ENCODE peak calls at places on chromosomes 12 and 14, in nine cellular contexts. N is pons; E is upper lobe of right lung; C is cardiac muscle cell; G is hippocampal formation; X is stomach; S is stimulated activated CD8-positive, alpha-beta memory T cell treated with anti-CD3 and anti-CD28 coated beads, Interleukin-2, amount 100 ng/mL, for 1 hour; U is fibroblast of the conjunctiva; W is CD8-positive, alpha-beta T cell. I is an unnamed sample.

GRCh38 chr12:26704684-26705475 is 128.1 kb downstream of the ITPR2 start:
- DNase-seq in W (no peak), G (peak; percentile 1), N (peak; percentile 68), E (no peak), X (no peak), U (no peak), C (no peak), S (no peak), I (peak; percentile 40)

GRCh38 chr12:45299132-45299692 is 83.3 kb downstream of the ANO6 start:
- DNase-seq in G (no peak), N (no peak), U (peak; percentile 46), X (no peak), C (peak; percentile 62), S (no peak), W (no peak), E (no peak), I (no peak)

GRCh38 chr12:1306817-1307216 is 287.6 kb downstream of the FBXL14 start:
- DNase-seq in G (no peak), E (no peak), S (no peak), U (no peak), N (no peak), W (no peak), C (no peak), X (no peak), I (no peak)

GRCh38 chr12:48936379-48936979 is 11.2 kb upstream of the FKBP11 start:
- DNase-seq in C (peak; percentile 82), U (peak; percentile 58), G (peak; percentile 44), S (peak; percentile 70), E (peak; percentile 79), W (peak; percentile 78), N (peak; percentile 52), X (peak; percentile 78), I (peak; percentile 85)

GRCh38 chr14:73748858-73749357 is 34.7 kb upstream of the PNMA1 start:
- DNase-seq in S (no peak), C (no peak), W (no peak), E (no peak), N (no peak), X (no peak), U (no peak), G (no peak), I (no peak)

GRCh38 chr12:87406926-87407325 is 622.3 kb downstream of the C12orf50 start:
- DNase-seq in X (no peak), U (no peak), C (peak; percentile 56), S (no peak), G (no peak), E (no peak), N (no peak), W (no peak), I (no peak)

GRCh38 chr12:26331960-26332359 is 136.6 kb downstream of the SSPN start:
- DNase-seq in E (no peak), X (no peak), G (no peak), W (no peak), N (no peak), U (no peak), S (no peak), C (no peak), I (no peak)

GRCh38 chr12:40016960-40017359 is 88.9 kb downstream of the SLC2A13 start:
- DNase-seq in C (peak; percentile 79), G (no peak), N (no peak), W (no peak), E (no peak), S (no peak), U (no peak), X (no peak), I (no peak)

I was measured in body of pancreas.